ENCODE peak calls at places on chromosome 6, in eight cellular contexts. V, O, W, C, N, L, B and F are unnamed samples.

GRCh38 chr6:118383924-118384323 is 164.2 kb upstream of the PLN start:
- DNase-seq in V (no peak), O (no peak), W (no peak), C (no peak), N (no peak), L (no peak), B (no peak), F (no peak)

GRCh38 chr6:1789092-1789491 is 179.4 kb downstream of the FOXC1 start:
- DNase-seq in V (peak), O (no peak), W (no peak), C (no peak), N (no peak), L (no peak), B (no peak), F (no peak)

GRCh38 chr6:111685506-111685905 is 79.8 kb upstream of the TRAF3IP2 start:
- DNase-seq in V (no peak), O (no peak), W (no peak), C (no peak), N (no peak), L (no peak), B (no peak), F (no peak)

GRCh38 chr6:67615796-67616195 is 1019.3 kb upstream of the ADGRB3 start:
- DNase-seq in V (peak), O (no peak), W (no peak), C (no peak), N (no peak), L (no peak), B (no peak), F (no peak)

GRCh38 chr6:2611092-2611491 is 139.6 kb downstream of the MYLK4 start:
- DNase-seq in V (peak), O (peak), W (no peak), C (no peak), N (no peak), L (peak), B (no peak), F (no peak)

GRCh38 chr6:14598017-14598864 is 480.7 kb downstream of the CD83 start:
- DNase-seq in V (no peak), O (no peak), W (no peak), C (peak), N (no peak), L (no peak), B (no peak), F (no peak)

GRCh38 chr6:36642913-36643817 is 35.3 kb upstream of the CDKN1A start:
- DNase-seq in V (peak), O (peak), W (no peak), C (peak), N (peak), L (no peak), B (no peak), F (peak)

GRCh38 chr6:88823998-88824397 is 139.4 kb downstream of the RNGTT start:
- DNase-seq in V (peak), O (no peak), W (no peak), C (no peak), N (no peak), L (peak), B (no peak), F (peak)

GRCh38 chr6:154509421-154510143 is 903 bp downstream of the CNKSR3 start:
- DNase-seq in V (peak), O (peak), W (no peak), C (no peak), N (peak), L (no peak), B (no peak), F (no peak)

GRCh38 chr6:34514593-34515472 is 41.3 kb downstream of the SPDEF start:
- DNase-seq in V (peak), O (no peak), W (no peak), C (no peak), N (peak), L (peak), B (no peak), F (peak)

GRCh38 chr6:150299873-150300485 is 68.8 kb upstream of the IYD start:
- DNase-seq in V (no peak), O (peak), W (no peak), C (no peak), N (no peak), L (no peak), B (no peak), F (no peak)

GRCh38 chr6:170037541-170038250 is 253.2 kb downstream of the DLL1 start:
- DNase-seq in V (no peak), O (peak), W (no peak), C (no peak), N (no peak), L (no peak), B (no peak), F (no peak)

GRCh38 chr6:113540491-113540890 is 316.7 kb upstream of the MARCKS start:
- DNase-seq in V (peak), O (no peak), W (no peak), C (no peak), N (no peak), L (no peak), B (no peak), F (no peak)

GRCh38 chr6:161922631-161923119 is 648.8 kb upstream of the AGPAT4 start:
- DNase-seq in V (peak), O (peak), W (peak), C (peak), N (peak), L (peak), B (no peak), F (peak)

GRCh38 chr6:37449984-37450383 is 17.0 kb downstream of the CMTR1 start:
- DNase-seq in V (no peak), O (no peak), W (no peak), C (no peak), N (no peak), L (no peak), B (no peak), F (no peak)

GRCh38 chr6:63649847-63650265 is 14.3 kb downstream of the PHF3 start:
- DNase-seq in V (no peak), O (no peak), W (no peak), C (no peak), N (no peak), L (no peak), B (no peak), F (no peak)

GRCh38 chr6:37155394-37156312 is 14.3 kb upstream of the PIM1 start:
- DNase-seq in V (no peak), O (no peak), W (no peak), C (no peak), N (no peak), L (no peak), B (peak), F (no peak)

GRCh38 chr6:159461998-159462397 is 231.0 kb downstream of the SOD2 start:
- DNase-seq in V (no peak), O (no peak), W (no peak), C (no peak), N (no peak), L (no peak), B (no peak), F (no peak)

GRCh38 chr6:46040288-46040687 is 24.6 kb upstream of the CLIC5 start:
- DNase-seq in V (no peak), O (no peak), W (no peak), C (no peak), N (no peak), L (no peak), B (no peak), F (no peak)

GRCh38 chr6:14123331-14124105 is 5.9 kb downstream of the CD83 start:
- DNase-seq in V (no peak), O (no peak), W (no peak), C (no peak), N (no peak), L (no peak), B (no peak), F (no peak)

GRCh38 chr6:101445527-101445926 is 52.0 kb downstream of the GRIK2 start:
- DNase-seq in V (peak), O (no peak), W (no peak), C (no peak), N (no peak), L (no peak), B (no peak), F (peak)